ENCODE peak calls at places on chromosomes 16 and 17, in eight cellular contexts. One of them, this sample, is unnamed.

GRCh38 chr16:68951991-68952877 is 108.9 kb downstream of the TANGO6 start:
- DNase-seq in SK-N-SH: no peak
- DNase-seq in neural progenitor cell: no peak
- DNase-seq in GM23248: peak; percentile 60
- DNase-seq in mesendoderm: peak; percentile 14
- DNase-seq in PC-3: peak; percentile 57
- DNase-seq in endodermal cell: no peak
- DNase-seq in H9: no peak
- DNase-seq in this sample: no peak

GRCh38 chr16:11484691-11485258 is 101.9 kb downstream of the LITAF start:
- DNase-seq in SK-N-SH: no peak
- DNase-seq in GM23248: peak; percentile 65
- DNase-seq in mesendoderm: no peak
- DNase-seq in PC-3: no peak
- DNase-seq in neural progenitor cell: no peak
- DNase-seq in endodermal cell: no peak
- DNase-seq in H9: no peak
- DNase-seq in this sample: no peak

GRCh38 chr17:10069301-10069700 is 129.1 kb downstream of the GAS7 start:
- DNase-seq in GM23248: peak; percentile 24
- DNase-seq in SK-N-SH: no peak
- DNase-seq in neural progenitor cell: no peak
- DNase-seq in endodermal cell: no peak
- DNase-seq in H9: no peak
- DNase-seq in mesendoderm: no peak
- DNase-seq in PC-3: no peak
- DNase-seq in this sample: no peak

GRCh38 chr16:11698271-11698689 is 30.0 kb downstream of the SNN start:
- DNase-seq in PC-3: peak; percentile 41
- DNase-seq in neural progenitor cell: no peak
- DNase-seq in H9: no peak
- DNase-seq in GM23248: peak; percentile 27
- DNase-seq in mesendoderm: no peak
- DNase-seq in endodermal cell: no peak
- DNase-seq in SK-N-SH: no peak
- DNase-seq in this sample: no peak

GRCh38 chr16:2008631-2009301 is 855 bp downstream of the ZNF598 start:
- DNase-seq in endodermal cell: no peak
- DNase-seq in GM23248: peak; percentile 84
- DNase-seq in PC-3: peak; percentile 22
- DNase-seq in H9: no peak
- DNase-seq in SK-N-SH: peak; percentile 61
- DNase-seq in neural progenitor cell: no peak
- DNase-seq in mesendoderm: peak; percentile 40
- DNase-seq in this sample: peak; percentile 66

GRCh38 chr16:86755571-86756006 is 177.2 kb downstream of the FOXL1 start:
- DNase-seq in H9: no peak
- DNase-seq in PC-3: no peak
- DNase-seq in neural progenitor cell: no peak
- DNase-seq in GM23248: no peak
- DNase-seq in endodermal cell: no peak
- DNase-seq in mesendoderm: no peak
- DNase-seq in SK-N-SH: no peak
- DNase-seq in this sample: no peak

GRCh38 chr16:10728035-10728462 is 15.6 kb upstream of the NUBP1 start:
- DNase-seq in H9: no peak
- DNase-seq in mesendoderm: no peak
- DNase-seq in PC-3: no peak
- DNase-seq in neural progenitor cell: no peak
- DNase-seq in GM23248: no peak
- DNase-seq in SK-N-SH: no peak
- DNase-seq in endodermal cell: no peak
- DNase-seq in this sample: no peak

GRCh38 chr17:57284583-57284982 is 28.3 kb downstream of the MSI2 start:
- DNase-seq in GM23248: no peak
- DNase-seq in H9: no peak
- DNase-seq in neural progenitor cell: no peak
- DNase-seq in PC-3: no peak
- DNase-seq in SK-N-SH: no peak
- DNase-seq in mesendoderm: no peak
- DNase-seq in endodermal cell: no peak
- DNase-seq in this sample: no peak

GRCh38 chr17:82929011-82929622 is 89.3 kb upstream of the ZNF750 start:
- DNase-seq in PC-3: no peak
- DNase-seq in H9: no peak
- DNase-seq in GM23248: no peak
- DNase-seq in mesendoderm: no peak
- DNase-seq in neural progenitor cell: no peak
- DNase-seq in endodermal cell: no peak
- DNase-seq in SK-N-SH: no peak
- DNase-seq in this sample: no peak

GRCh38 chr16:23929237-23929636 is 93.5 kb downstream of the PRKCB start:
- DNase-seq in mesendoderm: no peak
- DNase-seq in H9: no peak
- DNase-seq in SK-N-SH: no peak
- DNase-seq in PC-3: no peak
- DNase-seq in GM23248: no peak
- DNase-seq in endodermal cell: no peak
- DNase-seq in neural progenitor cell: no peak
- DNase-seq in this sample: no peak

GRCh38 chr16:54447606-54448440 is 161.2 kb upstream of the IRX3 start:
- DNase-seq in GM23248: peak; percentile 97
- DNase-seq in SK-N-SH: no peak
- DNase-seq in PC-3: peak; percentile 62
- DNase-seq in mesendoderm: peak; percentile 80
- DNase-seq in H9: no peak
- DNase-seq in endodermal cell: peak; percentile 54
- DNase-seq in neural progenitor cell: no peak
- DNase-seq in this sample: no peak

GRCh38 chr17:31579265-31579664 is 187.8 kb downstream of the RAB11FIP4 start:
- DNase-seq in SK-N-SH: peak; percentile 77
- DNase-seq in neural progenitor cell: no peak
- DNase-seq in H9: no peak
- DNase-seq in GM23248: peak; percentile 67
- DNase-seq in mesendoderm: no peak
- DNase-seq in PC-3: peak; percentile 87
- DNase-seq in endodermal cell: no peak
- DNase-seq in this sample: no peak

GRCh38 chr16:85464342-85465305 is 148.5 kb upstream of the GSE1 start:
- DNase-seq in neural progenitor cell: no peak
- DNase-seq in endodermal cell: no peak
- DNase-seq in H9: no peak
- DNase-seq in GM23248: no peak
- DNase-seq in SK-N-SH: no peak
- DNase-seq in PC-3: no peak
- DNase-seq in mesendoderm: no peak
- DNase-seq in this sample: no peak

GRCh38 chr16:85463672-85464071 is 149.4 kb upstream of the GSE1 start:
- DNase-seq in neural progenitor cell: no peak
- DNase-seq in SK-N-SH: no peak
- DNase-seq in PC-3: no peak
- DNase-seq in endodermal cell: no peak
- DNase-seq in GM23248: no peak
- DNase-seq in mesendoderm: no peak
- DNase-seq in H9: no peak
- DNase-seq in this sample: no peak

GRCh38 chr16:85461814-85462404 is 151.2 kb upstream of the GSE1 start:
- DNase-seq in H9: peak; percentile 82
- DNase-seq in SK-N-SH: peak; percentile 80
- DNase-seq in GM23248: peak; percentile 76
- DNase-seq in PC-3: no peak
- DNase-seq in neural progenitor cell: peak; percentile 90
- DNase-seq in endodermal cell: peak; percentile 93
- DNase-seq in mesendoderm: peak; percentile 91
- DNase-seq in this sample: no peak

GRCh38 chr16:85462405-85463227 is 150.5 kb upstream of the GSE1 start:
- DNase-seq in neural progenitor cell: peak; percentile 54
- DNase-seq in H9: no peak
- DNase-seq in SK-N-SH: peak; percentile 86
- DNase-seq in GM23248: peak; percentile 52
- DNase-seq in PC-3: no peak
- DNase-seq in endodermal cell: peak; percentile 74
- DNase-seq in mesendoderm: peak; percentile 57
- DNase-seq in this sample: no peak

GRCh38 chr16:85463228-85463611 is 149.9 kb upstream of the GSE1 start:
- DNase-seq in endodermal cell: peak; percentile 67
- DNase-seq in H9: no peak
- DNase-seq in GM23248: no peak
- DNase-seq in PC-3: no peak
- DNase-seq in mesendoderm: peak; percentile 22
- DNase-seq in neural progenitor cell: no peak
- DNase-seq in SK-N-SH: no peak
- DNase-seq in this sample: no peak
- H3K9ac ChIP-seq in endodermal cell: no peak overlapping the region
- H3K9ac ChIP-seq in H9: no peak overlapping the region
- H3K9ac ChIP-seq in GM23248: no peak overlapping the region
- H3K9ac ChIP-seq in PC-3: no peak overlapping the region
- H3K9ac ChIP-seq in mesendoderm: no peak overlapping the region
- H3K9ac ChIP-seq in neural progenitor cell: no peak overlapping the region
- H3K9ac ChIP-seq in SK-N-SH: no peak overlapping the region
- H3K9ac ChIP-seq in this sample: no peak overlapping the region

DNA sequence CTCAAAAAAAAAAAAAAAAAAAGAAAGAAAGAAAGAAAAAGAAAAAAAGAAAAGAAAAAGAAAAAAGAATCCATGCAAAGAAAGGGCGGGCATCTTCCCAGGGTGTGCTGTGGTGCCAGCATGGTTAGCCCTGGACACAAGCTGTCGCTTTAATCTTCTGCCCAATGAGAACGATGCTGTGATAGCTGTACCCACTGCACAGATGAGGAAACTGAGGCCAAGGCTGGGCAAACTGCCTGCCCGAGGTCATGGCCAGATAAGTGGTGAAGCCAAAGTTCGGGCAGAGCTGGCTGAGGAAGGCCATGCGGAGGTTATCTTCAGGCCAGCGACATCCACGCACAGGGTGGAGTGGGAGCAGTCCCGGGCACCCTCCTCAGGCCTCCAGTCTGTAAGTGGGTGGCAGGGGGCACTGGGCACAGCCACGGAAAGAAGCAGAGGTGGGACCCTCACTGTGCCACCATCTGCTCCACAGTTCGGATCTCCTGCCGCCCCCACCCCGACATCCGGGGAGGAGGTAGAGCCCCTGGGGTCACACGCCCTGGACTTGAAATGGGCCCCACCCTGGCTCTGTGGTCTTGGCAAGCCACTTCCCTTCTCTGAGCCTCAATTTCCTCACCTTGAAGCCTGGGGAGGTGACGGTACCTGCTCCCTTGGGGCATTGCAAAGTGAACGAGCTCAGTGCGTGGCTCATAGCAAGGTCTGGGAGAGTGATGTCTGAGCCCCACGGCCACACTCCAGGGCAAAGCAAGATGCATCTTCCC is 6.5 kb downstream of the FBXL16 start:
- DNase-seq in H9: no peak
- DNase-seq in SK-N-SH: no peak
- DNase-seq in mesendoderm: no peak
- DNase-seq in endodermal cell: no peak
- DNase-seq in neural progenitor cell: no peak
- DNase-seq in PC-3: no peak
- DNase-seq in GM23248: no peak
- DNase-seq in this sample: no peak
- H3K9ac ChIP-seq in H9: no peak overlapping the region
- H3K9ac ChIP-seq in SK-N-SH: no peak overlapping the region
- H3K9ac ChIP-seq in mesendoderm: no peak overlapping the region
- H3K9ac ChIP-seq in endodermal cell: no peak overlapping the region
- H3K9ac ChIP-seq in neural progenitor cell: no peak overlapping the region
- H3K9ac ChIP-seq in PC-3: no peak overlapping the region
- H3K9ac ChIP-seq in GM23248: no peak overlapping the region
- H3K9ac ChIP-seq in this sample: no peak overlapping the region

GRCh38 chr17:49742256-49742655 is 21.7 kb downstream of the FAM117A start:
- DNase-seq in neural progenitor cell: no peak
- DNase-seq in mesendoderm: no peak
- DNase-seq in PC-3: no peak
- DNase-seq in SK-N-SH: no peak
- DNase-seq in GM23248: no peak
- DNase-seq in endodermal cell: no peak
- DNase-seq in H9: no peak
- DNase-seq in this sample: no peak

GRCh38 chr17:49747632-49748031 is 16.3 kb downstream of the FAM117A start:
- DNase-seq in SK-N-SH: no peak
- DNase-seq in neural progenitor cell: no peak
- DNase-seq in H9: no peak
- DNase-seq in GM23248: no peak
- DNase-seq in PC-3: no peak
- DNase-seq in endodermal cell: no peak
- DNase-seq in mesendoderm: no peak
- DNase-seq in this sample: no peak

GRCh38 chr17:49748223-49748622 is 15.7 kb downstream of the FAM117A start:
- DNase-seq in H9: no peak
- DNase-seq in endodermal cell: no peak
- DNase-seq in neural progenitor cell: no peak
- DNase-seq in SK-N-SH: no peak
- DNase-seq in PC-3: no peak
- DNase-seq in GM23248: no peak
- DNase-seq in mesendoderm: no peak
- DNase-seq in this sample: no peak

GRCh38 chr17:49746791-49747490 is 17.0 kb downstream of the FAM117A start:
- DNase-seq in PC-3: no peak
- DNase-seq in mesendoderm: no peak
- DNase-seq in neural progenitor cell: no peak
- DNase-seq in H9: no peak
- DNase-seq in GM23248: no peak
- DNase-seq in SK-N-SH: no peak
- DNase-seq in endodermal cell: no peak
- DNase-seq in this sample: no peak

GRCh38 chr17:49745175-49746139 is 18.5 kb downstream of the FAM117A start:
- DNase-seq in endodermal cell: no peak
- DNase-seq in PC-3: no peak
- DNase-seq in neural progenitor cell: no peak
- DNase-seq in H9: no peak
- DNase-seq in SK-N-SH: no peak
- DNase-seq in mesendoderm: no peak
- DNase-seq in GM23248: no peak
- DNase-seq in this sample: no peak
- H3K9ac ChIP-seq in endodermal cell: no peak overlapping the region
- H3K9ac ChIP-seq in PC-3: no peak overlapping the region
- H3K9ac ChIP-seq in neural progenitor cell: no peak overlapping the region
- H3K9ac ChIP-seq in H9: no peak overlapping the region
- H3K9ac ChIP-seq in SK-N-SH: no peak overlapping the region
- H3K9ac ChIP-seq in mesendoderm: no peak overlapping the region
- H3K9ac ChIP-seq in GM23248: no peak overlapping the region
- H3K9ac ChIP-seq in this sample: no peak overlapping the region

DNA sequence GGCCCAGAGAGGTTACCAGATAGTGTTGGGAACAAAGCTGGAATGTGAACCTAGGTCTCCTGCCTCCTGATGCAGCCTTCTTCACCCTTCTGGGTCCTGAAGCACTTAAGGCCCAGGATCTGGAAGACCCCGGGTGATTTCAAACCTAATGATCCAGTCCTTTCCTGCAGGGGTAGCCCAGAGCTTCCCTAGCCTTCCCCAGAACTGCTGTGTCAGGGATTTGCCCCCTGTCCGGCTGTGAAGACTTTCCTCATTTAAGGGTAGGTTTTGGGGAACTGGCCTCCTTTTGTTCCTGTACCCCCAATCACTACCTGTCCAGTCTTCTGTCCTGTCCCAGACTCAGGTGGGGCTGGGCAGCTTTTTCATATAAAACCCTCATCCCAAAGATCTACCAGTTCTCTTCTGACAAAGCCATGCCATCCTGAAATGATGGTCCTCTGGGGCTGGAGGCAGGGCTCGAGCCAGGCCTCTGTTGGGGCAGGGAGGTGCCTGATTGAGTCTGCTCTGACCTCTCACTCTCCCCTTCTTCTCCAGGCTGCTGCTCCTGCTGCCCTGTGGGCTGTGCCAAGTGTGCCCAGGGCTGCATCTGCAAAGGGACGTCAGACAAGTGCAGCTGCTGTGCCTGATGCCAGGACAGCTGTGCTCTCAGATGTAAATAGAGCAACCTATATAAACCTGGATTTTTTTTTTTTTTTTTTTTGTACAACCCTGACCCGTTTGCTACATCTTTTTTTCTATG is 1.3 kb downstream of the MT1X start:
- DNase-seq in neural progenitor cell: no peak
- DNase-seq in SK-N-SH: no peak
- DNase-seq in endodermal cell: peak; percentile 51
- DNase-seq in mesendoderm: no peak
- DNase-seq in GM23248: no peak
- DNase-seq in H9: no peak
- DNase-seq in PC-3: no peak
- DNase-seq in this sample: no peak
- H3K9ac ChIP-seq in neural progenitor cell: no peak overlapping the region
- H3K9ac ChIP-seq in SK-N-SH: no peak overlapping the region
- H3K9ac ChIP-seq in endodermal cell: no peak overlapping the region
- H3K9ac ChIP-seq in mesendoderm: peak overlapping the region; percentile 22
- H3K9ac ChIP-seq in GM23248: peak overlapping the region; percentile 76
- H3K9ac ChIP-seq in H9: no peak overlapping the region
- H3K9ac ChIP-seq in PC-3: no peak overlapping the region
- H3K9ac ChIP-seq in this sample: peak overlapping the region; percentile 87

This sample was measured in Karpas-422.